ENCODE peak calls at places on chromosomes 13 and 19, in eight cellular contexts. U is T-helper 17 cell, T is Daoy, I is amygdala, A is cardiac muscle cell, B is iris pigment epithelial cell, K is NCI-H1105 treated with DMSO at 0.1 percent for 48 hours, D is left ventricle myocardium inferior. F is an unnamed sample.
A peak's percentile ranks its signal among the peaks of the same experiment; 100 is the strongest.

GRCh38 chr19:4583961-4584669 is 24.6 kb upstream of the SEMA6B start:
- DNase-seq in K (no peak), U (no peak), D (no peak), T (peak; percentile 52), B (no peak), I (no peak), A (no peak), F (no peak)

GRCh38 chr13:19605161-19605955 is 28.1 kb upstream of the MPHOSPH8 start:
- DNase-seq in I (no peak), B (peak; percentile 20), D (no peak), K (no peak), U (no peak), T (no peak), A (no peak), F (no peak)

GRCh38 chr13:89212186-89212585 is 1541.0 kb downstream of the SLITRK5 start:
- DNase-seq in U (no peak), I (no peak), K (peak; percentile 84), A (no peak), T (no peak), D (no peak), B (no peak), F (no peak)

GRCh38 chr13:46113596-46113995 is 8.8 kb upstream of the CPB2 start:
- DNase-seq in A (no peak), K (no peak), I (no peak), U (no peak), B (peak; percentile 47), T (peak; percentile 74), D (no peak), F (no peak)

GRCh38 chr19:56896041-56896440 is 55.5 kb upstream of the PEG3 start:
- DNase-seq in K (no peak), B (no peak), I (no peak), D (no peak), A (no peak), T (no peak), U (no peak), F (no peak)

GRCh38 chr19:40688987-40689338 is 1.5 kb downstream of the NUMBL start:
- DNase-seq in U (no peak), T (no peak), B (no peak), K (no peak), I (no peak), D (no peak), A (no peak), F (no peak)

GRCh38 chr13:49183672-49184315 is 36.3 kb upstream of the MLNR start:
- DNase-seq in K (no peak), A (no peak), T (no peak), I (no peak), B (no peak), D (no peak), U (no peak), F (no peak)

GRCh38 chr19:29675650-29676186 is 10.5 kb downstream of the PLEKHF1 start:
- DNase-seq in U (no peak), B (no peak), A (no peak), I (peak; percentile 62), T (no peak), D (no peak), K (no peak), F (peak; percentile 45)

GRCh38 chr13:39159393-39159792 is 121.1 kb downstream of the NHLRC3 start:
- DNase-seq in I (no peak), D (no peak), K (peak; percentile 95), B (no peak), U (no peak), A (no peak), T (no peak), F (no peak)

GRCh38 chr19:46081928-46082727 is 41.3 kb upstream of the IGFL4 start:
- DNase-seq in T (peak; percentile 66), B (peak; percentile 69), U (no peak), I (no peak), K (peak; percentile 68), A (peak; percentile 69), D (no peak), F (no peak)

GRCh38 chr19:39941615-39942507 is 7.4 kb upstream of the FCGBP start:
- DNase-seq in D (no peak), B (peak; percentile 84), U (peak; percentile 32), A (no peak), T (peak; percentile 77), I (no peak), K (no peak), F (no peak)

GRCh38 chr19:51777570-51778460 is 16.8 kb downstream of the FPR2 start:
- DNase-seq in T (peak; percentile 91), I (peak; percentile 41), D (peak; percentile 67), B (peak; percentile 84), K (peak; percentile 76), U (no peak), A (peak; percentile 87), F (peak; percentile 36)

GRCh38 chr19:46776927-46777911 is 11.2 kb downstream of the SLC1A5 start:
- DNase-seq in T (no peak), D (no peak), B (no peak), K (no peak), I (no peak), A (no peak), U (no peak), F (no peak)

GRCh38 chr19:27746691-27747380 is 1466.1 kb downstream of the UQCRFS1 start:
- DNase-seq in T (no peak), A (peak; percentile 21), B (peak; percentile 40), D (peak; percentile 46), I (no peak), K (no peak), U (no peak), F (no peak)

GRCh38 chr13:84050551-84050950 is 168.3 kb upstream of the SLITRK1 start:
- DNase-seq in D (no peak), B (no peak), K (no peak), U (no peak), A (no peak), T (no peak), I (no peak), F (no peak)

GRCh38 chr19:29665826-29666633 is 769 bp downstream of the PLEKHF1 start:
- DNase-seq in B (peak; percentile 44), A (peak; percentile 22), I (no peak), D (peak; percentile 76), U (no peak), K (no peak), T (peak; percentile 58), F (no peak)

GRCh38 chr19:1791879-1792278 is 20.2 kb downstream of the ATP8B3 start:
- DNase-seq in T (no peak), A (no peak), B (no peak), U (no peak), I (no peak), D (no peak), K (no peak), F (no peak)

GRCh38 chr19:43353606-43354304 is at the start of gene CD177:
- DNase-seq in D (no peak), K (no peak), A (peak; percentile 13), T (no peak), B (no peak), U (no peak), I (no peak), F (no peak)

GRCh38 chr19:55781112-55781511 is 12.2 kb downstream of the RFPL4AL1 start:
- DNase-seq in B (no peak), D (no peak), I (no peak), K (no peak), A (no peak), T (no peak), U (no peak), F (no peak)

GRCh38 chr13:62094937-62095336 is 679.3 kb upstream of the PCDH20 start:
- DNase-seq in A (no peak), D (no peak), K (no peak), B (no peak), U (no peak), T (no peak), I (no peak), F (no peak)

GRCh38 chr19:41548954-41549688 is 26.8 kb upstream of the CEACAM21 start:
- DNase-seq in B (no peak), I (no peak), A (no peak), K (no peak), U (peak; percentile 51), T (no peak), D (no peak), F (no peak)

GRCh38 chr19:11137542-11138384 is 17.8 kb downstream of the SPC24 start:
- DNase-seq in B (peak; percentile 84), K (peak; percentile 73), D (peak; percentile 83), I (peak; percentile 78), T (peak; percentile 92), A (peak; percentile 80), U (peak; percentile 37), F (peak; percentile 58)

GRCh38 chr13:30463820-30464495 is 1.8 kb downstream of the HMGB1 start:
- DNase-seq in K (peak; percentile 47), I (peak; percentile 61), D (peak; percentile 56), B (peak; percentile 71), A (peak; percentile 56), T (peak; percentile 57), U (peak; percentile 61), F (peak; percentile 69)

GRCh38 chr19:45769821-45770191 is 754 bp upstream of the SIX5 start:
- DNase-seq in A (no peak), K (peak; percentile 55), I (peak; percentile 70), T (no peak), U (peak; percentile 54), D (no peak), B (peak; percentile 54), F (peak; percentile 49)

GRCh38 chr13:23322353-23323336 is 110.9 kb downstream of the SACS start:
- DNase-seq in D (no peak), U (no peak), T (no peak), A (no peak), K (peak; percentile 68), I (no peak), B (peak; percentile 21), F (peak; percentile 56)

GRCh38 chr13:107374038-107374437 is 806.1 kb upstream of the ARGLU1 start:
- DNase-seq in U (no peak), K (no peak), T (no peak), I (no peak), A (no peak), B (peak; percentile 89), D (no peak), F (no peak)

GRCh38 chr19:27694361-27695055 is 1518.4 kb downstream of the UQCRFS1 start:
- DNase-seq in D (no peak), U (no peak), A (no peak), I (no peak), T (no peak), B (no peak), K (no peak), F (no peak)

GRCh38 chr13:82747948-82748347 is 1134.3 kb downstream of the SLITRK1 start:
- DNase-seq in T (no peak), I (no peak), A (no peak), D (no peak), K (no peak), B (peak; percentile 61), U (no peak), F (no peak)

GRCh38 chr13:38921081-38921480 is 69.5 kb downstream of the STOML3 start:
- DNase-seq in B (no peak), D (no peak), A (no peak), U (no peak), K (no peak), T (no peak), I (no peak), F (no peak)

GRCh38 chr13:33138441-33138840 is 122.2 kb downstream of the KL start:
- DNase-seq in A (no peak), D (no peak), U (no peak), K (no peak), B (no peak), I (no peak), T (no peak), F (no peak)

GRCh38 chr13:30576528-30576927 is 41.2 kb upstream of the USPL1 start:
- DNase-seq in U (peak; percentile 45), T (peak; percentile 29), K (peak; percentile 66), A (peak; percentile 69), D (no peak), B (peak; percentile 63), I (no peak), F (no peak)

GRCh38 chr13:112573710-112574109 is 14.2 kb downstream of the TUBGCP3 start:
- DNase-seq in K (no peak), B (no peak), A (no peak), D (no peak), U (no peak), T (no peak), I (no peak), F (no peak)

GRCh38 chr13:47933688-47934011 is 67.4 kb downstream of the SUCLA2 start:
- DNase-seq in T (peak; percentile 4), A (no peak), D (no peak), U (no peak), B (peak; percentile 58), K (no peak), I (no peak), F (no peak)

GRCh38 chr13:97583884-97584497 is 150.0 kb downstream of the RAP2A start:
- DNase-seq in I (no peak), B (no peak), U (no peak), K (no peak), A (no peak), T (no peak), D (no peak), F (no peak)